ENCODE peak calls at places on chromosomes 2 and 18, in four cellular contexts. N is HCT116, S is K562, P is dorsolateral prefrontal cortex. K is an unnamed sample.

GRCh38 chr2:37630778-37631177 is 40.7 kb downstream of the CDC42EP3 start:
- DNase-seq in N (no peak), S (no peak), P (no peak), K (no peak)

GRCh38 chr2:10288606-10289005 is 14.1 kb upstream of the HPCAL1 start:
- DNase-seq in N (no peak), S (no peak), P (no peak), K (no peak)

GRCh38 chr2:225276207-225276606 is 123.3 kb upstream of the NYAP2 start:
- DNase-seq in N (no peak), S (no peak), P (no peak), K (no peak)

GRCh38 chr2:72982781-72983499 is 65.6 kb downstream of the EMX1 start:
- DNase-seq in N (no peak), S (no peak), P (no peak), K (no peak)

GRCh38 chr2:214881647-214882205 is 72.2 kb upstream of the BARD1 start:
- DNase-seq in N (no peak), S (no peak), P (no peak), K (no peak)

GRCh38 chr18:58097127-58097906 is 53.3 kb downstream of the NEDD4L start:
- DNase-seq in N (no peak), S (no peak), P (no peak), K (no peak)

GRCh38 chr2:37877457-37878315 is 47.4 kb upstream of the RMDN2 start:
- DNase-seq in N (peak), S (peak), P (no peak), K (peak)

GRCh38 chr2:106130251-106130998 is 63.7 kb downstream of the UXS1 start:
- DNase-seq in N (no peak), S (no peak), P (no peak), K (no peak)

GRCh38 chr2:47354013-47354816 is 48.7 kb upstream of the MSH2 start:
- DNase-seq in N (no peak), S (peak), P (no peak), K (no peak)

GRCh38 chr2:85975581-85975980 is 86.8 kb upstream of the ST3GAL5 start:
- DNase-seq in N (no peak), S (no peak), P (no peak), K (no peak)

GRCh38 chr18:63197246-63197791 is 122.2 kb downstream of the BCL2 start:
- DNase-seq in N (no peak), S (no peak), P (no peak), K (no peak)

GRCh38 chr2:182077451-182078142 is 91.9 kb downstream of the PPP1R1C start:
- DNase-seq in N (peak), S (no peak), P (no peak), K (peak)

GRCh38 chr2:191927319-191927867 is 80.5 kb upstream of the CAVIN2 start:
- DNase-seq in N (peak), S (no peak), P (no peak), K (peak)

GRCh38 chr2:138312061-138312460 is 189.5 kb upstream of the SPOPL start:
- DNase-seq in N (no peak), S (no peak), P (no peak), K (no peak)

GRCh38 chr18:11246466-11246865 is 97.1 kb upstream of the PIEZO2 start:
- DNase-seq in N (no peak), S (no peak), P (no peak), K (no peak)

GRCh38 chr2:54207666-54208195 is 48.3 kb downstream of the TSPYL6 start:
- DNase-seq in N (no peak), S (no peak), P (no peak), K (no peak)

GRCh38 chr2:1569879-1570450 is 156.7 kb downstream of the TPO start:
- DNase-seq in N (no peak), S (no peak), P (no peak), K (no peak)

GRCh38 chr2:68837164-68837860 is 33.9 kb downstream of the BMP10 start:
- DNase-seq in N (peak), S (peak), P (no peak), K (no peak)

GRCh38 chr2:35114765-35115164 is 1240.8 kb upstream of the CRIM1 start:
- DNase-seq in N (no peak), S (no peak), P (no peak), K (peak)

GRCh38 chr2:197707316-197708213 is 2.4 kb downstream of the MARS2 start:
- DNase-seq in N (peak), S (no peak), P (no peak), K (peak)

GRCh38 chr2:18855027-18855426 is 265.7 kb upstream of the NT5C1B start:
- DNase-seq in N (peak), S (no peak), P (no peak), K (no peak)

GRCh38 chr18:22639026-22639463 is 221.3 kb upstream of the CTAGE1 start:
- DNase-seq in N (no peak), S (no peak), P (no peak), K (peak)

GRCh38 chr2:222939208-222939846 is 78.5 kb downstream of the ACSL3 start:
- DNase-seq in N (peak), S (peak), P (no peak), K (peak)

GRCh38 chr2:63790913-63791312 is 50.8 kb upstream of the UGP2 start:
- DNase-seq in N (no peak), S (no peak), P (no peak), K (peak)

GRCh38 chr2:24045511-24046508 is 1.4 kb downstream of the WDCP start:
- DNase-seq in N (no peak), S (no peak), P (no peak), K (no peak)

GRCh38 chr2:3301001-3301400 is 76.6 kb downstream of the EIPR1 start:
- DNase-seq in N (no peak), S (no peak), P (no peak), K (no peak)

GRCh38 chr2:224163573-224164307 is 124.7 kb upstream of the SERPINE2 start:
- DNase-seq in N (no peak), S (no peak), P (no peak), K (no peak)

GRCh38 chr2:219549619-219550018 is 5.8 kb downstream of the TMEM198 start:
- DNase-seq in N (no peak), S (no peak), P (no peak), K (no peak)

GRCh38 chr2:219551863-219552381 is 8.1 kb downstream of the TMEM198 start:
- DNase-seq in N (no peak), S (no peak), P (no peak), K (no peak)

GRCh38 chr2:219553168-219553417 is 9.3 kb downstream of the TMEM198 start:
- DNase-seq in N (no peak), S (no peak), P (no peak), K (no peak)

GRCh38 chr2:219552382-219553167 is 8.7 kb downstream of the TMEM198 start:
- DNase-seq in N (peak), S (peak), P (peak), K (peak)

DNA sequence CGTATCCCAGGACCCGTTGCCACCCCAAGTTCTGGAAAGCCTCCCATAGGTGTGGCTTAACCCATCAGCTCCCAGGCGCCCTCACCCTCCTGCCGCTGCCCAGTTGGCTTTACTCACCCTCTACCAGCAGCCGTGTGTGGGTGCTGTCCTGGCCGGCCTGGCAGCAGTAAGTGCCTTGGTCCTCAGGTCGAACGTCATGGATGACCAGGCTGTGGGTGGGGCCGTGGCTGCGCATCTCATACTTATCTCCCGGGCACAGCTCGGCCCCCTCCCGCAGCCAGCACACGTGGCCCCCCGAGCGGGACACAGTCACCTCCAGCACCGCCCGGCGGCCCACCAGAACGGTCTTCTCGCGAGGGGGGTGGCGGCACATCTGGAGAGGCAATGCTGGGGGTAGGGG is 7.6 kb downstream of the TMEM198 start:
- DNase-seq in N (no peak), S (peak), P (no peak), K (peak)
- H3K27ac ChIP-seq in N (peak), S (no peak), P (no peak), K (peak)

DNA sequence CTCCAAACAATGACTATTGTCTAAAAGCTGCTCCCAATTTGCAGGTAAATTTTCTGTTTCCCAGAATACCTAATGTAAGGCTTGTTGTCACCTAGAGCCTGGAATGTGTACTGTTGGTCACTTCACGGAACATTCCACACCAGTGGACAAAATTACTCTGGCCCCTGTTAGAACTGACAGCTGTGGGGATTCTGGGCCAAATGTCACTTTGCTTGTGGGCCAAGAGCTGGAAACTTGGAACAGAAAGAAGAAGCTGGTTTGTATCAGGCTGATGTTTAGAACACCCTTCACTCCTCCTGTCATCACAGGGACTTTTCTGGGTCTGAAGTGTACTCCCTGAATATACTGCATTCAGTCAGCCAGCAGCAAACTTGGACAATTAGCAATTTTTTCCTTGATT is 495.6 kb upstream of the SYT4 start:
- DNase-seq in N (no peak), S (no peak), P (no peak), K (no peak)
- TF ChIP-seq CTCF in N (no peak), S (no peak), P (no peak), K (no peak)

GRCh38 chr2:240869109-240869955 is 708 bp downstream of the AGXT start:
- DNase-seq in N (no peak), S (no peak), P (no peak), K (no peak)
- H3K27ac ChIP-seq in N (no peak), S (no peak), P (no peak), K (no peak)

DNA sequence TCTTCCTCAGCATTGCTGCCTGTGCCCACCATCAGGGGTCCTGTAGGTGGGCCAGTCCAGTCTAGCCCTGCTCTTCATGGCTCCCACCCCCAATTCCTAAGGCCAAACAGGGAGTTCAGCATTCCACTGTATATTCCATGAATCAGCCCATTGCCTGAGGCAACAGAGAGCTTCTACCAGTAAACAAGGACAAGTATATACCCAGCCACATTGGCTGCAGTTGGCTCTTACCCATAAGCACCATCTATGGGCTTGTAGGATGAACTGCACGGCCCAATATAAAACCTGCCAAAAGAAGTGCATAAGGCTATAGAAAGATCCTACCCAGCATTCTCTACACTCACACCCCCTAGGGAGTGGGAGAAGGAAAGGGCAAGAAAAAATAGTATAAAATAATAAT is 95.1 kb upstream of the SALL3 start:
- DNase-seq in N (no peak), S (no peak), P (no peak), K (no peak)
- TF ChIP-seq CTCF in N (peak), S (no peak), P (no peak), K (no peak)

K was measured in RWPE1.